ENCODE peak calls at places on chromosomes 4 and X, in seven cellular contexts. Y is breast epithelium, T is SK-N-SH, N is prostate gland, M is stomach, D is Panc1, G is upper lobe of left lung. S is an unnamed sample.

GRCh38 chr4:183441276-183441675 is 3.2 kb upstream of the CDKN2AIP start:
- DNase-seq in T (no peak), D (no peak), M (no peak), Y (no peak), G (no peak), N (peak), S (no peak)

GRCh38 chr4:78779280-78779679 is 3.1 kb downstream of the BMP2K start:
- DNase-seq in M (no peak), Y (no peak), T (no peak), D (no peak), N (no peak), G (no peak), S (no peak)

GRCh38 chrX:74593593-74593992 is 20.8 kb downstream of the RLIM start:
- DNase-seq in M (no peak), D (no peak), T (no peak), N (no peak), G (no peak), Y (no peak), S (no peak)

GRCh38 chrX:50813843-50814661 is at the start of gene SHROOM4:
- DNase-seq in N (peak), M (peak), T (peak), Y (peak), G (peak), D (no peak), S (no peak)

GRCh38 chrX:133335027-133335426 is 80.3 kb downstream of the GPC4 start:
- DNase-seq in T (peak), M (no peak), G (no peak), N (peak), D (no peak), Y (no peak), S (no peak)

GRCh38 chrX:19747672-19748610 is 139.5 kb downstream of the SH3KBP1 start:
- DNase-seq in T (no peak), D (no peak), N (no peak), Y (no peak), G (no peak), M (no peak), S (no peak)

GRCh38 chr4:8761167-8761823 is 110.3 kb downstream of the HMX1 start:
- DNase-seq in Y (no peak), M (no peak), D (no peak), G (peak), T (no peak), N (no peak), S (peak)

GRCh38 chr4:71470547-71470946 is 131.7 kb downstream of the SLC4A4 start:
- DNase-seq in N (no peak), T (no peak), Y (no peak), G (no peak), D (no peak), M (no peak), S (no peak)

GRCh38 chr4:33063238-33063637 is 2343.1 kb downstream of the PCDH7 start:
- DNase-seq in G (no peak), T (no peak), M (no peak), D (no peak), Y (no peak), N (no peak), S (no peak)

GRCh38 chr4:71293705-71294104 is 45.1 kb upstream of the SLC4A4 start:
- DNase-seq in D (no peak), Y (no peak), M (no peak), N (no peak), G (no peak), T (no peak), S (no peak)

GRCh38 chrX:151871244-151871643 is 41.4 kb upstream of the MAGEA4 start:
- DNase-seq in T (no peak), G (no peak), Y (no peak), D (no peak), M (no peak), N (no peak), S (no peak)

GRCh38 chrX:16785247-16786138 is 773 bp upstream of the TXLNG start:
- DNase-seq in G (no peak), T (peak), D (no peak), Y (peak), N (peak), M (peak), S (no peak)

GRCh38 chr4:3201718-3202702 is 46.9 kb upstream of the MSANTD1 start:
- DNase-seq in M (peak), T (no peak), N (no peak), D (no peak), Y (no peak), G (no peak), S (peak)

GRCh38 chr4:173243321-173243720 is 74.7 kb downstream of the GALNT7 start:
- DNase-seq in G (no peak), N (no peak), Y (no peak), D (peak), T (no peak), M (no peak), S (no peak)

GRCh38 chr4:3276961-3277360 is 15.9 kb upstream of the RGS12 start:
- DNase-seq in G (no peak), D (no peak), M (peak), Y (peak), T (no peak), N (no peak), S (no peak)

GRCh38 chr4:109752545-109752944 is 22.7 kb upstream of the PLA2G12A start:
- DNase-seq in D (no peak), N (no peak), T (no peak), Y (no peak), M (no peak), G (no peak), S (no peak)

GRCh38 chrX:74520896-74521295 is 93.5 kb downstream of the RLIM start:
- DNase-seq in G (no peak), Y (no peak), D (no peak), N (no peak), T (no peak), M (no peak), S (no peak)

GRCh38 chrX:9612146-9612505 is 147.3 kb downstream of the TBL1X start:
- DNase-seq in T (peak), N (no peak), D (no peak), G (no peak), M (no peak), Y (no peak), S (no peak)

GRCh38 chrX:9609987-9610386 is 145.1 kb downstream of the TBL1X start:
- DNase-seq in G (no peak), Y (no peak), D (no peak), N (no peak), M (no peak), T (no peak), S (no peak)

GRCh38 chrX:9611436-9612145 is 146.7 kb downstream of the TBL1X start:
- DNase-seq in N (no peak), Y (no peak), M (no peak), T (peak), D (no peak), G (no peak), S (no peak)

GRCh38 chrX:9614016-9614415 is 149.2 kb downstream of the TBL1X start:
- DNase-seq in Y (no peak), T (no peak), D (no peak), G (no peak), M (no peak), N (no peak), S (no peak)

GRCh38 chrX:9610774-9611392 is 146.0 kb downstream of the TBL1X start:
- DNase-seq in Y (no peak), M (no peak), G (no peak), D (no peak), N (no peak), T (no peak), S (no peak)
- H3K4me3 ChIP-seq in Y (no peak), M (no peak), G (no peak), D (no peak), N (no peak), T (no peak), S (no peak)

GRCh38 chrX:140723251-140723650 is 13.7 kb downstream of the LINC00632 start:
- DNase-seq in T (no peak), M (no peak), N (no peak), D (no peak), G (no peak), Y (no peak), S (no peak)
- TF ChIP-seq POLR2AphosphoS5 in T (no peak), M (no peak), N (no peak), D (no peak), G (no peak), Y (no peak), S (no peak)

DNA sequence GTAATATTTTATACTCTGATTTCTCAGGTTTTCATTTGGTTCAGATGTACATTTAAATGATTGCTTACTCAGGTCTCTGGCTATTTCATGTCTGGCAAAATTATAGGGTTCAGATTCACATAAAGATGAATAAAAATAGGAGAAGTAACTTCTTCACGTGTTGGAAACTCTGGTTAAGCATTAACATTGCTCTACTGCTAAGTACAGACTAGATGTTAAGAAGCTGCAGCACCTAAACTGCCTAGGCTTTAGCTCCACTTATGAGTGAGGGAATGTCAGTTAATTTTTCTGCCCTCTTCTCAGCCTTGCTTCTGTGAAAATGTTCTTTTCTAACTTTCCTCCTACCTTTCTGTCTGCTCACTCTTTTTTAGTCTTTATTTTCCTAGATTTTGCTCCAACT is 361.2 kb downstream of the ARAP2 start:
- DNase-seq in M (no peak), G (no peak), D (no peak), N (no peak), T (no peak), Y (no peak), S (no peak)
- H3K4me3 ChIP-seq in M (no peak), G (no peak), D (no peak), N (no peak), T (no peak), Y (no peak), S (no peak)

DNA sequence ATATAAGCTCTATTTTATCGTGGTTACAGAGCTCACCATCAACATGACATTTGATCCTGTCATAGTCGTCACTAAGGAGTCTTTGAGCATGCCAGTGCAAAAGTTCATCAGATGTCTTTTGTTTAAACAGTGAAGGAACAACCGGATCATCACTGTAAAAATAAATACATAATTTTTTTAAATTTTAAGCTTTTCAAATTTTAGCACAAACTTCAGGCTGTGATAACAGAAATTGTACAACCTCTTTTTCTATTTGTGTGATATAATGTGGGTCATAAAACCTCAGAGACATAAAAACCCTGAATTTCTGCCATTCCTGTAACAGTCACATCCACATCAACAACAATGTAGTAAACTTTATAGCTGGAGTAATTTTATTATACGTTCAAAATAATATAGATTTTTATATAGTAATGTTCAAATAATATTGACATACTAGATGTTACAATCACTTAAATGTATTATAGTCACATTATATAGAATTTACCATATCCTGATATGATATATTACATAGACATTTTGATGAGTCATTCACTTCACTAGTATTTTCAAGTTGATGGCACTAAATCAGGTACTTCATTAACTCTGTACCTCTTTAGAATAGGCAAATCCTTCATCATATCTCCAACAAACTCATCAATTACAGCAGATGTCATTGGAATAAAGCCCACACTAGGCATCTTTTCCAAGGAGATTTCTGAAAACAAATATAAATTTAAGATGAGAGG is 47.7 kb downstream of the DDX60L start:
- DNase-seq in T (no peak), M (no peak), N (no peak), D (no peak), Y (no peak), G (no peak), S (no peak)
- TF ChIP-seq POLR2AphosphoS5 in T (no peak), M (no peak), N (no peak), D (no peak), Y (no peak), G (no peak), S (no peak)

GRCh38 chr4:25991296-25991695 is 77.3 kb downstream of the SMIM20 start:
- DNase-seq in M (no peak), T (no peak), G (no peak), D (no peak), Y (no peak), N (no peak), S (no peak)

DNA sequence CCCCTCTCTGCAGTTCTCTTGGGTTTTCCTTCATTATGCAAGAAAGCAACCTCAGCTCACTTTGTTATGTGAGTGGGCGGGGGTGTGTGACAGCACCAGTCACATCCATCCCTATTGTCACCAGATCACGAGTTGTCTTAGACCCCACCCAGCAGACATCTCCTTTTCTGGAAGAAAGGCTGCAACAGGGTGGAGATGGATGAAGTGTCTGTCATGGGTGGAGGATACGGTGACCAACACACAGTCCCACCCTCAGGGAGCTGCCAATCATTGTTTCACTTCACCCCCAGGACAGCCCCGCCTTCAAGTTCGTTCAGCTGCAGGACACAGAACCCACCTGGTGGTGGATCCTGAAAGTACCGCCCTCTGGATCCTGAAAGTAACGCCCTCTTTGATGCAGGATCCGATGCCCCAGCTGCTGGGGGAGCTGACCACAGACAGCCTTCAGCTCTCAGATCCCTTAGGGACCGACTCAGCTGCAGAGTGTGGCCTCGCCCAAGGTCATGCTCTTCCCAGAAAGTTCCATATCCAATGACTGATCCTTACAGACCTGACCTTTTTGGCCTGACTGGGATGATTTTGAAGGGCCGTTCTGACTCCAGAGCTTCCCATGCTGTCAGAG is 79.7 kb downstream of the SMIM20 start:
- DNase-seq in G (no peak), Y (no peak), M (no peak), D (no peak), N (no peak), T (peak), S (no peak)
- H3K4me3 ChIP-seq in G (no peak), Y (no peak), M (no peak), D (no peak), N (no peak), T (no peak), S (no peak)

DNA sequence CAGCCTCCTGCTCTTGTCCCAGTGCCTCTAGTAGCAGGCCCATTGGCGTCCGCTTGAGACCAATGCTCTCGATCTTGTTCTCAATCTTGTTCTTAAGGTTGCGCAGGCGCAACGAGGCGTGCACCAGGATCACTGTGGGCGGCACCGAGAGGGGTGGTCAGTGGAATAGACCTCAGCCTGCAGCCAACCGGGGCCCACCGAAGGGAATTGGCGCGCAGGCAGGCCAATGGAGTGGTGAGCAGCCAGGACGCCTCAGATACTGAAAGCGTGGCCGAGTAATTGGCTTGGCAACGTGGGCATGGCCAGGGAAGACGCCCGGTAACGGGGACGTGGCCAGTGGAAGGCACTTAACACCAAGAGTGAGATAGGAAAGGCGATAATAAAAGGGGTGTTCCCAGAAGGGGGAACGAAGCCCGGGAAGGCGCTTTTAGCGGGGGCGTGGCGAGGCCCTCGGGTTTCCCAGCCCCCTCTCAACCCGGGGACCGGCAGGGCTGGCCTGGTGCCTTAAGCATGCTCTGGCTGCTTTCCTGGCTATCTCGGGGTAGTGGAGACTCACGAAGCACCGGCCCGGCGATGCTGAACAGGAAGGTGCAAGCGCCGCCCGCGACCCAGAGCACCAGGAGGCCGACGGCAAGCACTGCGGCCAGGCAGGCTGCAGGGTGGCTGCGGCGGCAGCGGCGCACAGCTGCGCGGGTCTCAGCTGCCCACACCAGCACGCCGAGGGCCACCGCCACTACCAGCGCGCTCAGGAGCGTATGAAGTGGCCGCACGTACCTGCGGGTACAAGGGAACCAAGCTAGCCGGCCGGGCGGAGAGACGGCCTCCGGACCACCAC is 1.7 kb downstream of the PRAF2 start:
- DNase-seq in N (peak), M (peak), G (peak), Y (peak), T (peak), D (no peak), S (no peak)
- TF ChIP-seq POLR2AphosphoS5 in N (peak), M (peak), G (no peak), Y (no peak), T (no peak), D (no peak), S (no peak)